ENCODE peak calls at places on chromosomes 6 and 20, in eight cellular contexts. I is SK-N-SH, M is A549, U is GM23338, B is GM12878, X is Panc1, T is K562, J is HepG2. Z is an unnamed sample.

GRCh38 chr20:3119044-3119443 is 34.5 kb upstream of the AVP start:
- DNase-seq in X (no peak), M (no peak), U (no peak), I (no peak), B (no peak), J (no peak), T (no peak), Z (no peak)

GRCh38 chr20:60349418-60349817 is 391.2 kb downstream of the CDH26 start:
- DNase-seq in M (no peak), I (no peak), J (no peak), X (no peak), U (no peak), B (no peak), T (no peak), Z (no peak)

GRCh38 chr6:154537486-154537885 is 27.0 kb upstream of the CNKSR3 start:
- DNase-seq in T (no peak), J (no peak), U (peak; percentile 27), X (no peak), M (no peak), B (no peak), I (no peak), Z (no peak)

GRCh38 chr6:29442670-29443184 is 3.6 kb downstream of the OR10C1 start:
- DNase-seq in U (no peak), B (no peak), T (no peak), M (no peak), I (no peak), X (no peak), J (no peak), Z (no peak)

GRCh38 chr6:168032383-168032760 is 34.9 kb downstream of the KIF25 start:
- DNase-seq in T (no peak), I (no peak), X (no peak), B (no peak), U (no peak), M (no peak), J (no peak), Z (no peak)

GRCh38 chr20:19903168-19903676 is 113.9 kb upstream of the NAA20 start:
- DNase-seq in M (no peak), X (no peak), I (no peak), T (no peak), B (no peak), J (peak; percentile 86), U (peak; percentile 10), Z (no peak)

GRCh38 chr6:69181964-69182363 is 546.9 kb downstream of the ADGRB3 start:
- DNase-seq in T (no peak), U (no peak), X (no peak), J (no peak), M (no peak), B (no peak), I (no peak), Z (no peak)

GRCh38 chr20:49508435-49509199 is 26.1 kb upstream of the KCNB1 start:
- DNase-seq in B (peak; percentile 7), I (peak; percentile 74), J (peak; percentile 56), X (no peak), T (peak; percentile 49), U (peak; percentile 77), M (peak; percentile 61), Z (peak; percentile 28)

GRCh38 chr6:168699631-168700315 is 258.8 kb downstream of the SMOC2 start:
- DNase-seq in J (no peak), M (no peak), U (no peak), X (no peak), I (peak; percentile 79), T (no peak), B (no peak), Z (no peak)

GRCh38 chr6:34240329-34241248 is 3.9 kb downstream of the HMGA1 start:
- DNase-seq in T (no peak), B (no peak), X (no peak), J (no peak), I (no peak), U (no peak), M (no peak), Z (no peak)

GRCh38 chr6:157380779-157381561 is at the start of gene ZDHHC14:
- DNase-seq in T (peak; percentile 92), J (peak; percentile 66), X (no peak), I (peak; percentile 90), M (peak; percentile 39), B (peak; percentile 35), U (peak; percentile 57), Z (peak; percentile 43)

GRCh38 chr20:53706511-53707031 is 112.9 kb upstream of the ZNF217 start:
- DNase-seq in T (no peak), J (no peak), M (no peak), I (no peak), B (peak; percentile 81), X (no peak), U (no peak), Z (no peak)

GRCh38 chr20:8860011-8860495 is 208.8 kb upstream of the PLCB4 start:
- DNase-seq in M (peak; percentile 42), J (no peak), I (no peak), U (no peak), T (no peak), X (no peak), B (no peak), Z (no peak)

GRCh38 chr6:2448826-2449571 is 203.6 kb upstream of the GMDS start:
- DNase-seq in M (peak; percentile 48), B (no peak), U (peak; percentile 85), T (peak; percentile 58), J (peak; percentile 72), X (peak; percentile 50), I (peak; percentile 69), Z (peak; percentile 59)

GRCh38 chr6:16674666-16675392 is 86.4 kb downstream of the ATXN1 start:
- DNase-seq in B (no peak), T (no peak), I (no peak), X (no peak), J (peak; percentile 35), M (no peak), U (no peak), Z (no peak)

GRCh38 chr6:164378330-164378729 is 931.1 kb downstream of the C6orf118 start:
- DNase-seq in I (peak; percentile 40), J (no peak), T (no peak), X (no peak), B (no peak), U (no peak), M (no peak), Z (no peak)

GRCh38 chr6:20905377-20905776 is 371.1 kb downstream of the CDKAL1 start:
- DNase-seq in J (no peak), U (no peak), X (no peak), M (no peak), B (no peak), I (no peak), T (no peak), Z (no peak)

GRCh38 chr6:127539292-127539691 is 20.2 kb upstream of the MTCL3 start:
- DNase-seq in J (no peak), U (no peak), X (no peak), I (peak; percentile 47), M (no peak), B (no peak), T (no peak), Z (no peak)

DNA sequence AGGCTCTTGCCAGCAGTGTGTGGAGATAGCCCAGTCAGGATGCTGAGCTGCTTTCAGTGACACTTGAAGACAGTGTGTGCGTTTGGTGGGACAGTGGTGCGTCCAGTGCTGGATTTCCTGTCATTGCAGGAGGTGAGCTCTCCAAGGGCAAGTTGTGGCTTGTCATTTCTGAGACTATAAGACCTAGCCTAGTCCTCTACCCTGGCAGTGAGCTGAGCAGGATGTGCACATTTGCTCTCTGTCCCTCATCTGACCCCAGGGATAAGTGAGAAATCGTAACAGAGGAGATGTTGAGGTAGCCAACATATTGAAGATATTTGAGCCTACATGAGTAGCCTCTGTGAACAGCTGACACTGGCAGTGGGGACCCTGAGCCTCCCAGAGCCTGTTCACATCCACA is 47.8 kb upstream of the RNF8 start:
- DNase-seq in U (no peak), X (no peak), J (no peak), I (no peak), T (no peak), M (no peak), B (no peak), Z (no peak)
- TF ChIP-seq REST in U (no peak), X (no peak), J (no peak), I (no peak), T (no peak), M (no peak), B (no peak), Z (no peak)

DNA sequence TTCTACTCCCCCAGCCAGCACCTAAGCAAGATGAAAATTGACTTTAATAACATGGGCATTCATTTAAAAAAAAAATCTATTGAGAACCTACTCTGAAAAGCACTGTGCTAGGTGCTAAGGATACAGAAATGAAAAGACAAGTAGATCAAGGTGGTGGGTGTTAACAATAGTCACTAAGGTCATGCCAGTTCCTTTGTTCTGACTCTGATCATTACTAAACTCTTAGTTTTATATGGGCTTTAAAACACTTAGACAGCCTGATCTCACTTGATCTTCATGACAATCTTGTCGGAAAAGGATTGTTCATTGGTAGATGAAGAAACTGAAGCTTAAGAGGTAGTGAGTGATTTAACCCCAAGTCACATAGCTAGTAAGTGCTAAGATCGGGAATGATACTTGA is 285.7 kb upstream of the PRDM1 start:
- DNase-seq in U (no peak), X (no peak), B (no peak), M (no peak), T (no peak), J (no peak), I (no peak), Z (no peak)
- H3K4me1 ChIP-seq in U (no peaks in the 10 kb centered on the region), X (no peaks in the 10 kb centered on the region), B (no peaks in the 10 kb centered on the region), M (peaks cover 27% of the 10 kb centered on the region), T (peaks cover 13% of the 10 kb centered on the region), J (peaks cover 10% of the 10 kb centered on the region), I (no peaks in the 10 kb centered on the region), Z (no peaks in the 10 kb centered on the region)

DNA sequence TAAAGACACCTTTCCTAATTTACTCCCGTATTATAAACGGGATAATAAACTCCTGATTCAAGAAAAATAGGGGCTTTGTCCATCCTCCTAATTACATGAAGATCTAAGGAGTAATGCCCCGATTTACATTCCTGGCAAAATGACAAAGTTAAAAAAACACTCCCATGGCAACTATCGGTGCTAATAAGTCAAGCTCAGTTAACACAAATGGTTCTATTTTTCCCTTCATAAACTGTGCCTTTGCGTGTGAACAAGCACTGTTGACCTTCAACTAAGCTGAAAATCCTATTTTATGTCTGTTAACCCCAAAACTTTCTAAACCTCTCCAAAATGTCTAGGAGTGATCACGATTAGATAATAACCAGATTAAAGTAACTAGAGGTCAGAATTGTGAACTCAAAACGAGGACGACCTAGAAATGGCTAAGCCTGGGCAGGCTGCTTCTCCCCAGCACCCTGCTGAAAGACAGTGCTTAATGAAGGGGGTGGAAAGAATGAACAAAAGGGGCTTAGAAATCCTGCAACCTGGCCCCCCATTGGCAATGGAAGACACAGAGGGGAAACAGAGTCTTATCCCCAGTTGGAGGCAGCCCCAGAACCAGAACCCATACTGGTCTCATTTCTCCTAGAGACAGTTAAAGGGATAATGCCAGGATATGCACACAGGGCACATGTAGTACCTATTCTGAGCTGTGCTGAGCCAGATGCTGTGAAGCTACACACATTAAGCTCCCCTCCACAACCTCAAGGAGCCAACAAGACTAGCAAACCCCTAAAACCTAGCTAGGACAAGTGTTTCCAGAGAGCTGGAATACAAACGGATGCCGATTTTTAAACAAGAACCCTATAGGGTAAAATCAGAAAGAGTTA is 23.0 kb downstream of the SLC23A2 start:
- DNase-seq in T (no peak), B (no peak), X (no peak), J (no peak), M (no peak), U (peak; percentile 26), I (no peak), Z (no peak)
- TF ChIP-seq REST in T (no peak), B (no peak), X (no peak), J (no peak), M (no peak), U (no peak), I (no peak), Z (no peak)

DNA sequence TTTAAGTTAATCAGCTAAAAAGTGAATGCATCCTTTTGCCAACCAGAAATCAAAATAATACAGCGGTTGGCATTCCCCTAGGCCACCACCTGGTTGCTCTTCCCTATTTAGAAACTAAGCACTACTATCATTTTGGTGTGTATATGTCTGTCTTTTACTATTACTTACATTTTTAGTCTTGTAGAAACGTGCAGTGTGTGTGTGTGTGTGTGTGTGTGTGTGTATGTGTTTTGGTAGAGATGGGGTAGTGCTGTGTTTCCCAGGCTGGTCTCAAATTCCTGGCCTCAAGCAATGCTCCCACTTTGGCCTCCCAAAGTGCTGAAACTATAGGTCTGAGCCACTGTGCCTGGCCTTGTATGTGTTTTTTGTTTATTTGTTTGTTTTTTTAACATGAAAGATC is 27.4 kb downstream of the MYO6 start:
- DNase-seq in X (no peak), U (no peak), B (no peak), T (no peak), J (no peak), I (no peak), M (no peak), Z (no peak)
- H3K4me1 ChIP-seq in X (no peaks in the 10 kb centered on the region), U (no peaks in the 10 kb centered on the region), B (no peaks in the 10 kb centered on the region), T (peaks cover 13% of the 10 kb centered on the region), J (peaks cover 7% of the 10 kb centered on the region), I (peaks cover 5% of the 10 kb centered on the region), M (no peaks in the 10 kb centered on the region), Z (peaks cover 11% of the 10 kb centered on the region)

Z was measured in HCT116.